ENCODE peak calls at places on chromosome 12, in four cellular contexts. J is K562, D is SK-N-SH, E is WTC11. K is an unnamed sample.

GRCh38 chr12:50220357-50221061 is 53.3 kb upstream of the CERS5 start:
- DNase-seq in J (peak), D (peak), E (no peak), K (peak)

GRCh38 chr12:25866586-25867378 is 91.7 kb upstream of the RASSF8 start:
- DNase-seq in J (no peak), D (no peak), E (no peak), K (no peak)

GRCh38 chr12:2396448-2396871 is 343.7 kb downstream of the CACNA1C start:
- DNase-seq in J (no peak), D (no peak), E (no peak), K (no peak)

GRCh38 chr12:83408841-83409240 is 722.1 kb downstream of the TMTC2 start:
- DNase-seq in J (no peak), D (no peak), E (no peak), K (no peak)

GRCh38 chr12:132955094-132955932 is 793 bp downstream of the ZNF605 start:
- DNase-seq in J (no peak), D (no peak), E (no peak), K (no peak)

GRCh38 chr12:85016423-85016822 is 19.7 kb downstream of the TSPAN19 start:
- DNase-seq in J (no peak), D (no peak), E (no peak), K (no peak)

GRCh38 chr12:93200291-93200917 is 177.3 kb upstream of the NUDT4 start:
- DNase-seq in J (no peak), D (no peak), E (no peak), K (peak)

GRCh38 chr12:64801381-64801780 is 23.1 kb upstream of the TBC1D30 start:
- DNase-seq in J (no peak), D (peak), E (no peak), K (no peak)

GRCh38 chr12:127115468-127116035 is 1151.4 kb upstream of the TMEM132C start:
- DNase-seq in J (peak), D (no peak), E (no peak), K (no peak)

GRCh38 chr12:8953773-8954402 is 4.4 kb upstream of the M6PR start:
- DNase-seq in J (no peak), D (no peak), E (no peak), K (no peak)

GRCh38 chr12:20411309-20411708 is 43.0 kb downstream of the PDE3A start:
- DNase-seq in J (no peak), D (no peak), E (no peak), K (no peak)

GRCh38 chr12:41206298-41206697 is 18.2 kb downstream of the PDZRN4 start:
- DNase-seq in J (no peak), D (no peak), E (no peak), K (no peak)

GRCh38 chr12:48189331-48190125 is 6.1 kb downstream of the CCDC184 start:
- DNase-seq in J (peak), D (peak), E (peak), K (peak)
- TF ChIP-seq USF1 in J (no peak), D (no peak), E (no peak), K (no peak)

GRCh38 chr12:117583092-117583491 is 221.7 kb upstream of the NOS1 start:
- DNase-seq in J (no peak), D (no peak), E (no peak), K (no peak)

GRCh38 chr12:117590999-117591398 is 229.6 kb upstream of the NOS1 start:
- DNase-seq in J (no peak), D (no peak), E (no peak), K (no peak)

GRCh38 chr12:117583677-117584076 is 222.3 kb upstream of the NOS1 start:
- DNase-seq in J (no peak), D (no peak), E (no peak), K (no peak)

GRCh38 chr12:117590386-117590785 is 229.0 kb upstream of the NOS1 start:
- DNase-seq in J (no peak), D (no peak), E (no peak), K (no peak)

DNA sequence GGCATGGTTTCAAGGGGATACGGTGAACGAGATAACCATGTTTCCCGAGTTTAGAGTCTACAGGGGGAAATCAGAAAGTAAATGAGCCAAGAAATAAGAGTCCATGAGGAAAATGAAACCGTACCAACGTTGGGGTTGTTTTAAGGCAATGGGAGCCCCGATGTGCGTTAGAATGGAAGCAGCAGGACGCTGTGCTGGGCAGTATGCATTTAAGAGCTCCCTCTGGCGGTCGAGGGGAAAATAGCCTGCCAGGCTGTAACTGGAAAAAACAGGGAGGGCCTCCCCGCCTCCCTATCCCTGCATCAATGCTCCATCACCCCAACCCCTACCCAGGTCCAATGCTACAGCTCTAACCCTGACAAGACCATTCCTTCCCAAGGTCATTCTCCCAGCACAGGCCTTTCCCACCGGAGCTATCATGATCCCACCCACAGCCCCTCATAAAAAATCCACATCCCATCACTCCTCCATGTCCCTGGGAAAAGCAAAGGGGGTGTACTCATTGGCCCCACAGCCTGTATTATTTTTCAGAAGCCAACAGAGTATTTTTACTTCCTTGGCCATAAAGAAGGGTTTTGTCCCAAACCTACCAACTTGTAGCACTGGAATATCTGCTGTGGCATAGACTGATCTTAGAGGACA is 226.3 kb upstream of the NOS1 start:
- DNase-seq in J (peak), D (peak), E (peak), K (no peak)
- TF ChIP-seq USF1 in J (no peak), D (no peak), E (no peak), K (no peak)

GRCh38 chr12:130477221-130477620 is 139.5 kb downstream of the PIWIL1 start:
- DNase-seq in J (no peak), D (no peak), E (no peak), K (no peak)

GRCh38 chr12:130477701-130478100 is 140.0 kb downstream of the PIWIL1 start:
- DNase-seq in J (no peak), D (no peak), E (no peak), K (no peak)

GRCh38 chr12:130474599-130474998 is 136.9 kb downstream of the PIWIL1 start:
- DNase-seq in J (no peak), D (no peak), E (no peak), K (no peak)

GRCh38 chr12:130478786-130479185 is 141.1 kb downstream of the PIWIL1 start:
- DNase-seq in J (no peak), D (no peak), E (no peak), K (no peak)

DNA sequence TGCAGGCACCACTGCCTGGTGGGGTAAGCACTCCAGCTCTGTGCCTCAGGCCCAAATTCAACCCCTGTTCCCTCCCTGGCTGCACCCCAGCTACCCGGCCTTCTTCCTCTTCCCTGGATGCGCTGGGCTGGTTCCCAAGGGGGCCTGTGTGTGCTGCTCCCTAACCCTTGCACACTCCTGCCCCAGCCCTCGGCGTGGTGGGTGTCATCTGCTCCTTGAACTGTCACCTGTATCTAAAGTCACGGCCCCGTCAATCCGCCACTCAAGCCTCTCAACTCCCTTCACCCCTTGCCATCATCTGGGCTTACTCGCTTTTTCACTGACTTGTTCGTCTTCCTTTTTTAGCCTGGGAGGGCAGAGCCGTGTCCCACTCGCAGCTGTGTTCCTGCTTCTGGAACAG is 138.8 kb downstream of the PIWIL1 start:
- DNase-seq in J (no peak), D (no peak), E (no peak), K (no peak)
- TF ChIP-seq USF1 in J (no peak), D (no peak), E (no peak), K (no peak)

GRCh38 chr12:118880745-118881144 is 100.6 kb upstream of the SRRM4 start:
- DNase-seq in J (no peak), D (no peak), E (no peak), K (no peak)

DNA sequence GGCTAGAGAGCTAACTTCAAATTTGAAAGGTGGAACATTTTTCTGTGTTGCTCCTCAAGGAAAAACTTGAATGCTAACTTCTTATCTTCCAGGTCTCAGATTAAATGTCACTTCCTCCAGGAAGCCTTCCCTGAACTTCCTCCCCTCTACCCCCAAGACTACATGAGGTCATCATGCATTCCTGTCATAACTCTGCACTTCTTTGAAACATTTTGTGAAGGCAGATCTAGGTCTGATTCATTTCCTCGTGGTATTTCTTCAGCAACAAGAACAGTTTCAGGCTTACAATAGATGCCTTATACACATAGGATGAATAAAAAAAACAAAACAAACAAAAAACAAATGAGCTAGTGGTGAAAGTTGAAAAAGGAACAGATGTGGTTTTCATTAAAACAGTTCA is 97.1 kb upstream of the SRRM4 start:
- DNase-seq in J (no peak), D (no peak), E (no peak), K (no peak)
- TF ChIP-seq USF1 in J (no peak), D (no peak), E (no peak), K (no peak)

GRCh38 chr12:70449074-70449757 is 83.1 kb downstream of the KCNMB4 start:
- DNase-seq in J (no peak), D (no peak), E (no peak), K (no peak)

GRCh38 chr12:70449758-70450341 is 83.8 kb downstream of the KCNMB4 start:
- DNase-seq in J (no peak), D (no peak), E (no peak), K (no peak)

GRCh38 chr12:70443274-70443673 is 77.2 kb downstream of the KCNMB4 start:
- DNase-seq in J (no peak), D (no peak), E (no peak), K (no peak)

GRCh38 chr12:70448371-70448770 is 82.3 kb downstream of the KCNMB4 start:
- DNase-seq in J (no peak), D (no peak), E (no peak), K (no peak)

DNA sequence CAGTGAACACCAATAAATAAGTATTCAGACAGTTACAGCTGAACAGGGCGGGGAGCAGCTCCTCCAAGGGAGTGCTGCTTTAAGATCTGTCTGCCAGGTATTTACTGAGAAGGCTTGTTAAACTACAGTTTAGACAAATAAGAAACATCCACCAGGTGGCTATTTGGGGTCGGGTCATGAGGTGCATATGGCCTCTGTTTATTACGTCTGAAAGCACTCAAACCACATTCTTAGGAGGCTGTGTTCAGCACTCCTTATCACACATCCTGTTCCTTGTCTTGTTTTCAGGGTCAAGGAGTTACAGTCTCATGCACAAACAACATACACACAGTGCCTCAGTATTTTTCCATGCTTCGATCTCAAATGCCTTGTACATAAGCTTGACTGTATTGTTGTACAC is 78.8 kb downstream of the KCNMB4 start:
- DNase-seq in J (no peak), D (no peak), E (no peak), K (no peak)
- TF ChIP-seq USF1 in J (no peak), D (no peak), E (no peak), K (no peak)

GRCh38 chr12:89960011-89960507 is 251.4 kb upstream of the ATP2B1 start:
- DNase-seq in J (no peak), D (no peak), E (no peak), K (peak)
- TF ChIP-seq USF1 in J (no peak), D (no peak), E (no peak), K (no peak)

DNA sequence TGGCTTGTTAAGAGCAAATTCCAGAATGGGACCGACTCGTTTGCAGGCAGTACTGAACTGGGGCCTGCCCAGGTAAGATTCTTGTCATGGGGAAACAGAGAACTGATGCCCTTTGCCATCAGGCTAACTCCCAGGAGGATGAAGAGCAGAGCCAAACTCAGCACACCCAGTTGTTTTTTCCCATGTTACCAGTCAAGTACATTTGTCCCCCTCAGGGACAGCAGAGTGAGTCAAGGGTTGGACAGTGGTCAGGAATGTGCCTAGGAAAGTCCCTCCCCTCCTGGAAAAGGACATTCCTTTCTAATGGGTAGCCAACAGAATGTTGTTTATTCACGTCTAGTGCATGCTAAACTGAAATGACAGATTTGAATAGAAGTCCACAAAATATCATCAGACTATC is 1.6 kb downstream of the ART4 start:
- DNase-seq in J (no peak), D (no peak), E (no peak), K (no peak)
- TF ChIP-seq USF1 in J (no peak), D (no peak), E (no peak), K (no peak)

DNA sequence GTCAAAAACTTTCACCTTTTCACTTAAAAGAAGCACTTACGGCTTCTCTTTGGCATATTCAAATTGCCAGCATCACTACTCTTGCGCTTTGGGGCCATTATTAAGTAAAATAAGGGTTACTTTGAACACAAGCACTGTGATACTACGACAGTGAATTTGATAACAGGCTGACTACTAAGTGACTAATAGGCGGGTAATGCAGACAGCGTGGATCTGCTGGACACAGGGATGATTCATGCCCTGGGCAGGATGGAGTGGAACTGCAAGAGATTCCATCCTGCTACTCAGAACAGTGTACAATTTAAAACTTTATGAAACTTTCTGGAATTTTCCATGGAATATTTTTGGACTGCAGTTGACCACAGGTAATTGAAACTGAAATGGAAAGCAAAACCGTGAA is 45.9 kb downstream of the YEATS4 start:
- DNase-seq in J (no peak), D (no peak), E (no peak), K (no peak)
- TF ChIP-seq USF1 in J (no peak), D (no peak), E (no peak), K (no peak)

GRCh38 chr12:58489394-58489793 is 430.9 kb downstream of the LRIG3 start:
- DNase-seq in J (no peak), D (no peak), E (no peak), K (no peak)
- TF ChIP-seq USF1 in J (no peak), D (no peak), E (no peak), K (no peak)

DNA sequence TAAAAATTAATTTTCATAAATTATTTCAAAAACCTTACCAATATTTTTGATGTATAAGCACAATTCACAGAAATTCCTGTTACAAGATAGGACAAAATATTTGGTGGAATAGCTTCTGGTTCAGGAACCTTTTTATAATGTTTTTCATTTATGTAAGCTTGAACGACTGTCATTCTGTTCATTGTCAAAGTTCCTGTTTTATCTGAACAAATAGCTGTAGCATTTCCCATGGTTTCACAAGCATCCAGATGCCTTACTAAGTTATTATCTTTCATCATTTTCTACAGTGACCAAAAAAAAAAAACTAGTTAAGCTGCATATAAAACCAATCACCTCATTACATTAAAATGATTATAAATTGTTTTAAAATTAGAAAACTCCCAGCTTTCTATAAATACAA is 87.1 kb downstream of the ATP2B1 start:
- DNase-seq in J (no peak), D (peak), E (no peak), K (no peak)
- TF ChIP-seq USF1 in J (no peak), D (no peak), E (no peak), K (no peak)

K was measured in GM12878.